ENCODE peak calls at places on chromosomes 6 and 20, in six cellular contexts. One of them, this sample, is unnamed.

GRCh38 chr6:131400054-131400781 is 172.8 kb upstream of the ARG1 start:
- DNase-seq in activated naive CD4-positive, alpha-beta T cell: no peak
- DNase-seq in SW 1271: no peak
- DNase-seq in NCI-H1105: no peak
- DNase-seq in heart right ventricle: no peak
- DNase-seq in BJ: peak; percentile 59
- DNase-seq in this sample: peak; percentile 81

GRCh38 chr20:32737371-32738223 is 5.7 kb downstream of the COMMD7 start:
- DNase-seq in activated naive CD4-positive, alpha-beta T cell: no peak
- DNase-seq in SW 1271: no peak
- DNase-seq in NCI-H1105: no peak
- DNase-seq in heart right ventricle: no peak
- DNase-seq in BJ: peak; percentile 60
- DNase-seq in this sample: peak; percentile 57

GRCh38 chr6:135180458-135181332 is at the start of gene MYB:
- DNase-seq in activated naive CD4-positive, alpha-beta T cell: peak; percentile 36
- DNase-seq in SW 1271: peak; percentile 37
- DNase-seq in NCI-H1105: peak; percentile 78
- DNase-seq in heart right ventricle: no peak
- DNase-seq in BJ: no peak
- DNase-seq in this sample: no peak

GRCh38 chr6:3355358-3356055 is 96.8 kb downstream of the PSMG4 start:
- DNase-seq in activated naive CD4-positive, alpha-beta T cell: no peak
- DNase-seq in SW 1271: no peak
- DNase-seq in NCI-H1105: peak; percentile 24
- DNase-seq in heart right ventricle: peak; percentile 32
- DNase-seq in BJ: no peak
- DNase-seq in this sample: no peak

GRCh38 chr20:21101453-21102251 is 4.5 kb downstream of the LINC00237 start:
- DNase-seq in activated naive CD4-positive, alpha-beta T cell: no peak
- DNase-seq in SW 1271: no peak
- DNase-seq in NCI-H1105: no peak
- DNase-seq in heart right ventricle: no peak
- DNase-seq in BJ: no peak
- DNase-seq in this sample: no peak

GRCh38 chr6:2103644-2104523 is 141.5 kb downstream of the GMDS start:
- DNase-seq in activated naive CD4-positive, alpha-beta T cell: no peak
- DNase-seq in SW 1271: peak; percentile 8
- DNase-seq in NCI-H1105: peak; percentile 30
- DNase-seq in heart right ventricle: no peak
- DNase-seq in BJ: peak; percentile 3
- DNase-seq in this sample: peak; percentile 23

GRCh38 chr6:4964675-4965336 is 39.0 kb downstream of the RPP40 start:
- DNase-seq in activated naive CD4-positive, alpha-beta T cell: no peak
- DNase-seq in SW 1271: no peak
- DNase-seq in NCI-H1105: no peak
- DNase-seq in heart right ventricle: no peak
- DNase-seq in BJ: no peak
- DNase-seq in this sample: no peak

GRCh38 chr6:159169193-159169555 is at the start of gene FNDC1:
- DNase-seq in activated naive CD4-positive, alpha-beta T cell: peak; percentile 9
- DNase-seq in SW 1271: no peak
- DNase-seq in NCI-H1105: peak; percentile 76
- DNase-seq in heart right ventricle: no peak
- DNase-seq in BJ: no peak
- DNase-seq in this sample: no peak